ENCODE peak calls at places on chromosomes 1 and 21, in ten cellular contexts. X is NCI-H2029 treated with DMSO at 0.1 percent for 48 hours, H is spleen, B is endothelial cell, G is fibroblast of pulmonary artery, P is AG09319, U is psoas muscle, O is NCI-H1417, C is fibroblast of lung, M is A549. V is an unnamed sample.

GRCh38 chr1:212401838-212402582 is 12.7 kb downstream of the PACC1 start:
- DNase-seq in O (no peak), H (no peak), X (no peak), C (peak; percentile 65), G (peak; percentile 57), P (no peak), M (no peak), B (no peak), U (no peak), V (peak; percentile 60)

GRCh38 chr21:25329227-25329626 is 278.1 kb downstream of the MRPL39 start:
- DNase-seq in M (no peak), P (peak; percentile 67), B (no peak), U (no peak), H (no peak), O (no peak), X (no peak), G (peak; percentile 83), C (peak; percentile 92), V (peak; percentile 56)

GRCh38 chr1:14613915-14614314 is 15.4 kb downstream of the KAZN start:
- DNase-seq in X (peak; percentile 59), H (no peak), C (no peak), M (no peak), B (no peak), U (no peak), P (no peak), G (no peak), O (no peak), V (no peak)

GRCh38 chr1:26500488-26501175 is 28.4 kb downstream of the HMGN2 start:
- DNase-seq in B (peak; percentile 83), X (peak; percentile 65), M (peak; percentile 24), U (peak; percentile 90), H (peak; percentile 98), O (peak; percentile 89), C (peak; percentile 64), G (no peak), P (peak; percentile 44), V (peak; percentile 84)

GRCh38 chr1:223853275-223853674 is 7.5 kb upstream of the TP53BP2 start:
- DNase-seq in H (no peak), B (no peak), X (no peak), U (no peak), M (no peak), C (no peak), O (no peak), P (no peak), G (no peak), V (no peak)

GRCh38 chr21:32245971-32246370 is 32.9 kb downstream of the MIS18A start:
- DNase-seq in U (no peak), G (no peak), C (no peak), H (no peak), B (no peak), P (no peak), M (no peak), X (no peak), O (no peak), V (no peak)

GRCh38 chr1:173149887-173150286 is 57.2 kb downstream of the TNFSF4 start:
- DNase-seq in O (no peak), M (peak; percentile 5), H (no peak), X (no peak), B (no peak), G (peak; percentile 97), U (no peak), C (peak; percentile 75), P (peak; percentile 25), V (peak; percentile 92)

GRCh38 chr21:45550552-45551210 is 8.4 kb upstream of the SLC19A1 start:
- DNase-seq in U (no peak), G (no peak), M (no peak), B (no peak), H (peak; percentile 89), O (no peak), X (no peak), C (no peak), P (no peak), V (no peak)

GRCh38 chr21:25929859-25930520 is 195.2 kb downstream of the GABPA start:
- DNase-seq in X (no peak), U (peak; percentile 21), G (peak; percentile 60), P (no peak), M (no peak), B (no peak), H (no peak), O (no peak), C (peak; percentile 80), V (peak; percentile 46)

GRCh38 chr1:3313579-3313955 is 140.9 kb upstream of the ARHGEF16 start:
- DNase-seq in M (no peak), H (no peak), O (no peak), X (no peak), B (no peak), G (peak; percentile 92), U (peak; percentile 88), C (peak; percentile 95), P (peak; percentile 72), V (peak; percentile 97)

GRCh38 chr1:179079113-179079761 is 2.6 kb upstream of the TOR3A start:
- DNase-seq in O (peak; percentile 87), H (no peak), G (peak; percentile 89), C (peak; percentile 68), U (no peak), M (peak; percentile 66), X (peak; percentile 20), B (peak; percentile 49), P (peak; percentile 46), V (peak; percentile 88)

GRCh38 chr1:214277704-214278635 is 3.0 kb upstream of the SMYD2 start:
- DNase-seq in B (no peak), M (no peak), O (no peak), H (no peak), C (peak; percentile 53), X (no peak), G (no peak), U (no peak), P (no peak), V (peak; percentile 72)

GRCh38 chr1:6080469-6080868 is 34.8 kb downstream of the KCNAB2 start:
- DNase-seq in X (no peak), O (no peak), C (no peak), G (no peak), P (no peak), B (no peak), M (no peak), U (no peak), H (no peak), V (no peak)

GRCh38 chr1:234609528-234610042 is 393 bp downstream of the IRF2BP2 start:
- DNase-seq in H (peak; percentile 85), G (no peak), X (no peak), P (no peak), M (no peak), B (peak; percentile 15), C (no peak), U (peak; percentile 34), O (no peak), V (no peak)

GRCh38 chr1:19597463-19598309 is 46.4 kb upstream of the NBL1 start:
- DNase-seq in G (peak; percentile 56), B (no peak), C (peak; percentile 50), X (no peak), M (peak; percentile 27), U (no peak), P (no peak), H (no peak), O (peak; percentile 19), V (peak; percentile 60)

GRCh38 chr1:168470821-168471473 is 72.8 kb downstream of the XCL2 start:
- DNase-seq in G (peak; percentile 89), H (no peak), X (no peak), O (peak; percentile 32), M (peak; percentile 36), U (no peak), P (peak; percentile 70), C (peak; percentile 95), B (no peak), V (peak; percentile 89)

GRCh38 chr1:16129921-16130543 is 25.8 kb downstream of the EPHA2 start:
- DNase-seq in H (no peak), G (no peak), C (no peak), M (no peak), U (no peak), O (no peak), X (no peak), B (no peak), P (no peak), V (no peak)

GRCh38 chr1:35298464-35298863 is 30.0 kb downstream of the ZMYM4 start:
- DNase-seq in U (no peak), O (no peak), X (no peak), G (peak; percentile 64), B (peak; percentile 43), P (no peak), M (peak; percentile 8), H (no peak), C (peak; percentile 44), V (peak; percentile 60)

GRCh38 chr1:42747125-42747524 is 7.1 kb upstream of the CLDN19 start:
- DNase-seq in G (peak; percentile 36), O (peak; percentile 43), M (peak; percentile 10), P (no peak), X (peak; percentile 7), H (peak; percentile 84), B (peak; percentile 55), U (no peak), C (no peak), V (peak; percentile 15)

GRCh38 chr1:200808846-200809245 is 63.9 kb upstream of the GPR25 start:
- DNase-seq in U (no peak), M (no peak), P (no peak), O (no peak), X (no peak), B (no peak), C (no peak), G (no peak), H (no peak), V (no peak)

GRCh38 chr1:209648931-209649776 is 3.1 kb downstream of the LAMB3 start:
- DNase-seq in O (no peak), B (no peak), G (peak; percentile 95), M (peak; percentile 55), X (no peak), H (no peak), U (no peak), C (peak; percentile 93), P (peak; percentile 80), V (peak; percentile 91)

GRCh38 chr1:108852541-108852940 is 4.4 kb downstream of the AKNAD1 start:
- DNase-seq in U (no peak), H (no peak), B (no peak), M (no peak), P (no peak), C (no peak), O (no peak), G (no peak), X (no peak), V (no peak)

GRCh38 chr21:43291347-43291950 is 122.6 kb downstream of the CRYAA start:
- DNase-seq in C (no peak), G (no peak), P (no peak), U (peak; percentile 8), O (no peak), B (no peak), X (no peak), M (no peak), H (peak; percentile 59), V (no peak)

GRCh38 chr1:13725714-13726175 is 25.8 kb downstream of the PRDM2 start:
- DNase-seq in U (no peak), B (peak; percentile 43), M (peak; percentile 15), X (no peak), H (no peak), C (peak; percentile 84), G (peak; percentile 40), O (no peak), P (no peak), V (peak; percentile 39)

GRCh38 chr1:53942149-53942957 is 3.1 kb downstream of the IFT25 start:
- DNase-seq in O (no peak), C (no peak), X (no peak), M (no peak), B (no peak), G (no peak), U (no peak), H (no peak), P (no peak), V (no peak)

GRCh38 chr1:43327549-43328292 is 9.9 kb upstream of the MPL start:
- DNase-seq in M (no peak), U (no peak), B (no peak), C (no peak), X (no peak), P (peak; percentile 23), H (no peak), O (no peak), G (no peak), V (no peak)

GRCh38 chr1:212606734-212607205 is 1.8 kb upstream of the ATF3 start:
- DNase-seq in P (no peak), U (peak; percentile 43), H (peak; percentile 83), M (no peak), X (peak; percentile 12), C (no peak), G (no peak), B (peak; percentile 12), O (peak; percentile 30), V (no peak)

GRCh38 chr21:32411366-32412161 is 942 bp upstream of the EVA1C start:
- DNase-seq in H (peak; percentile 93), O (no peak), M (no peak), U (peak; percentile 93), C (peak; percentile 68), P (no peak), G (peak; percentile 85), X (no peak), B (peak; percentile 17), V (peak; percentile 78)